ENCODE peak calls at places on chromosomes 5 and 9, in six cellular contexts. Z, M, S, G, T and C are unnamed samples.

GRCh38 chr5:56264417-56265025 is 31.4 kb upstream of the ANKRD55 start:
- DNase-seq in Z (peak; percentile 41), M (no peak), S (peak; percentile 70), G (peak; percentile 59), T (no peak), C (no peak)

GRCh38 chr9:130138791-130139190 is 33.4 kb upstream of the NCS1 start:
- DNase-seq in Z (peak; percentile 98), M (peak; percentile 42), S (no peak), G (peak; percentile 43), T (no peak), C (no peak)

GRCh38 chr9:9730174-9730573 is 882.6 kb downstream of the PTPRD start:
- DNase-seq in Z (no peak), M (no peak), S (no peak), G (no peak), T (no peak), C (no peak)

GRCh38 chr5:169670769-169671525 is 33.9 kb downstream of the DOCK2 start:
- DNase-seq in Z (no peak), M (no peak), S (no peak), G (no peak), T (no peak), C (no peak)

GRCh38 chr5:149675467-149676201 is 54.5 kb upstream of the PPARGC1B start:
- DNase-seq in Z (no peak), M (no peak), S (no peak), G (no peak), T (no peak), C (no peak)

GRCh38 chr9:27865031-27865438 is 291.8 kb upstream of the C9orf72 start:
- DNase-seq in Z (peak; percentile 47), M (peak; percentile 54), S (peak; percentile 71), G (peak; percentile 19), T (no peak), C (no peak)

GRCh38 chr5:142547445-142548374 is 138.2 kb downstream of the FGF1 start:
- DNase-seq in Z (peak; percentile 38), M (no peak), S (no peak), G (no peak), T (no peak), C (no peak)

GRCh38 chr9:77575785-77576184 is 72.3 kb downstream of the GNA14 start:
- DNase-seq in Z (peak; percentile 26), M (no peak), S (peak; percentile 66), G (no peak), T (no peak), C (peak; percentile 8)

GRCh38 chr5:1098986-1099597 is 12.8 kb downstream of the SLC12A7 start:
- DNase-seq in Z (no peak), M (no peak), S (no peak), G (no peak), T (no peak), C (no peak)

GRCh38 chr5:168788107-168788506 is 208.9 kb upstream of the PANK3 start:
- DNase-seq in Z (no peak), M (no peak), S (no peak), G (no peak), T (no peak), C (no peak)

GRCh38 chr9:75121914-75122558 is 33.7 kb downstream of the OSTF1 start:
- DNase-seq in Z (no peak), M (no peak), S (no peak), G (no peak), T (no peak), C (no peak)

GRCh38 chr5:133652951-133653601 is 40.7 kb upstream of the FSTL4 start:
- DNase-seq in Z (no peak), M (no peak), S (peak; percentile 16), G (no peak), T (no peak), C (no peak)

GRCh38 chr9:36862206-36863145 is 171.6 kb downstream of the PAX5 start:
- DNase-seq in Z (peak; percentile 27), M (no peak), S (peak; percentile 58), G (peak; percentile 44), T (no peak), C (no peak)

GRCh38 chr5:143657814-143658395 is 154.1 kb upstream of the HMHB1 start:
- DNase-seq in Z (no peak), M (no peak), S (peak; percentile 5), G (no peak), T (no peak), C (no peak)

GRCh38 chr5:17436345-17436744 is 61.7 kb upstream of the TAF11L2 start:
- DNase-seq in Z (no peak), M (no peak), S (peak; percentile 36), G (no peak), T (no peak), C (no peak)

GRCh38 chr5:10432059-10433008 is 9.3 kb upstream of the ROPN1L start:
- DNase-seq in Z (no peak), M (no peak), S (no peak), G (peak; percentile 94), T (no peak), C (no peak)

GRCh38 chr5:170307575-170308465 is 10.2 kb upstream of the LCP2 start:
- DNase-seq in Z (peak; percentile 38), M (peak; percentile 81), S (no peak), G (no peak), T (no peak), C (no peak)

GRCh38 chr5:9464478-9464877 is 81.4 kb downstream of the SEMA5A start:
- DNase-seq in Z (no peak), M (no peak), S (no peak), G (no peak), T (no peak), C (no peak)

GRCh38 chr9:450057-450456 is 235.4 kb downstream of the DOCK8 start:
- DNase-seq in Z (no peak), M (no peak), S (no peak), G (no peak), T (no peak), C (no peak)

GRCh38 chr9:138115506-138115905 is 237.9 kb downstream of the CACNA1B start:
- DNase-seq in Z (no peak), M (no peak), S (no peak), G (no peak), T (no peak), C (no peak)

GRCh38 chr5:73615085-73615484 is 10.9 kb upstream of the ARHGEF28 start:
- DNase-seq in Z (no peak), M (no peak), S (no peak), G (no peak), T (no peak), C (no peak)

GRCh38 chr9:99264070-99264469 is 42.0 kb downstream of the SEC61B start:
- DNase-seq in Z (no peak), M (no peak), S (peak; percentile 42), G (peak; percentile 67), T (no peak), C (no peak)

GRCh38 chr9:135376511-135377173 is 102.9 kb upstream of the PPP1R26 start:
- DNase-seq in Z (no peak), M (no peak), S (peak; percentile 37), G (no peak), T (no peak), C (no peak)

GRCh38 chr5:100043475-100043874 is 491.7 kb upstream of the FAM174A start:
- DNase-seq in Z (no peak), M (no peak), S (no peak), G (no peak), T (no peak), C (no peak)

GRCh38 chr5:15391648-15392392 is 108.2 kb upstream of the FBXL7 start:
- DNase-seq in Z (peak; percentile 45), M (no peak), S (no peak), G (no peak), T (no peak), C (no peak)

GRCh38 chr9:107749787-107750444 is 260.3 kb upstream of the KLF4 start:
- DNase-seq in Z (peak; percentile 92), M (peak; percentile 80), S (peak; percentile 4), G (no peak), T (peak; percentile 13), C (no peak)
- H3K4me3 ChIP-seq in Z (no peak overlapping the region), M (no peak overlapping the region), S (no peak overlapping the region), G (no peak overlapping the region), T (no peak overlapping the region), C (no peak overlapping the region)

GRCh38 chr5:132228241-132229035 is 785 bp upstream of the P4HA2 start:
- DNase-seq in Z (no peak), M (no peak), S (no peak), G (peak; percentile 6), T (no peak), C (no peak)
- H3K4me3 ChIP-seq in Z (peak overlapping the region; percentile 64), M (no peak overlapping the region), S (peak overlapping the region; percentile 63), G (peak overlapping the region; percentile 43), T (peak overlapping the region; percentile 98), C (peak overlapping the region; percentile 74)

DNA sequence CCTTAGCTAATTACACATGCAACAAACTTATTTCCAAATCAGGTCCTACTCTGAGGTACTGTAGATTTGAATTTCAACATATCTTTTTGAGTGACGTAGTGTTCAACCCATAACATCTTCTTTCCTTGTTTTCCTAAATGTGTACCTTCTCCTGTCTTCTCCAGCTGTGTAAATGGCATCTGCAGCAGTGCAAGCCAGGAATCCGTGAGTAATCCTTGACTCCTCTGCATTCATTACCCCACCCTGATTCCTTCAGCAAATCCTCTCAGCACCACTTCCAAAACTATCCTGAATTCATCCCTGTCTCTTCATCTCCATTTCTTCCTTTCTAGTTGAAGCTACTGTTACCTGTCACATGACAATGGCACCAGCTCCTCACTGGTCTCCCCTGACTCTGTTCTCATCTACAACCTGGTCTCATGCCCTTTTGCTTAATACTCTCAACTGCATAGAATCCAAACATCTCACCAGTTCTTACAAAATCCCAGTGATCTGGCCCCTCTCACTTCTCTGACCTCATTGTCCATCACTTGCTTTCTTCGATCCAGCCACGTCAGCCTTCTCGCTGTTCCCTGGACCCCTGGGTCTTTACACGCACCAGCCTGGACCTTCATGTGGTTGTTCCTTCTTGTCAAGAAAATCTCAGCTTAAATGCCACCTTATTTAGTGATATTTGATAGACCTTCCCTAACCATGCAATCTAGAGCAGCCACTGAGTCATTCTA is 14.6 kb upstream of the TRAF1 start:
- DNase-seq in Z (no peak), M (no peak), S (no peak), G (no peak), T (no peak), C (no peak)
- H3K4me3 ChIP-seq in Z (no peak overlapping the region), M (no peak overlapping the region), S (no peak overlapping the region), G (no peak overlapping the region), T (no peak overlapping the region), C (no peak overlapping the region)

DNA sequence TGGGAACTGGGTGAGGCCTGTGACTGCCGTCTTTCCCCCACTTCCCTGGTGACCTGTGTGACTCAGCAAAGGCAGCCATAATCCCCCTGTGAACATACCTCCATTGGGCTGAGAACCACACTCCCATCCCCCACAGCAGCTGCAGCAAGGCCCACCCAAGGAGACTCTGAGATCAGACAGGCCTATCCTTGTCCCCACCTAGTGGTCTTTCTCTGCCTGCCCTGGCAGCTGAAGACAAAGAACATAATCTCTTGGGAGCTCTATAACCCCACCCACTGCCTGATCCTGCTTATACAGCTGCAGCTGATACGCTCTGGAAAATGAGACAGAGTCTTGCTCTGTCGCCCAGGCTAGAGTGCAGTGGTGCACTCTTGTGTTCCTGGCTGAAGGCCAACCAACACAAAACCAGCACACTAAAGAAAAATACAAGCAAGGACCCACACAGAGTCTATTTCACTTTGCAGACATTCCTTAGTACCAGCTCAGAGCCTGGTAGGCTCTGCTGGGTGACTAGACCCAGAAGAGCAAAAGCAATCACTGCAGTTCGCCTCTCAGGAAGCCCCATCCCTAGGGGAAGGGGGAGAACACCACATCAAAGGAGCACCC is 106.7 kb downstream of the MCTP1 start:
- DNase-seq in Z (peak; percentile 98), M (no peak), S (peak; percentile 95), G (peak; percentile 83), T (no peak), C (peak; percentile 67)
- H3K4me3 ChIP-seq in Z (no peak overlapping the region), M (no peak overlapping the region), S (peak overlapping the region; percentile 9), G (no peak overlapping the region), T (no peak overlapping the region), C (peak overlapping the region; percentile 62)

GRCh38 chr9:70408393-70409040 is 5.9 kb downstream of the KLF9 start:
- DNase-seq in Z (no peak), M (no peak), S (no peak), G (no peak), T (no peak), C (no peak)
- H3K4me3 ChIP-seq in Z (no peak overlapping the region), M (no peak overlapping the region), S (no peak overlapping the region), G (no peak overlapping the region), T (peak overlapping the region; percentile 24), C (no peak overlapping the region)